ENCODE peak calls at places on chromosomes 1 and 21, in ten cellular contexts. W is IMR-90, E is NB4, K is breast epithelium, L is K562, N is A549, M is Peyer's patch, O is sigmoid colon, T is right lobe of liver, R is suprapubic skin. Z is an unnamed sample.

GRCh38 chr1:53377438-53377841 is 49.6 kb upstream of the LRP8 start:
- DNase-seq in W (no peak), E (no peak), K (no peak), L (no peak), N (no peak), M (peak), O (no peak), T (no peak), R (peak), Z (no peak)

GRCh38 chr1:94245747-94246438 is 8.5 kb upstream of the ARHGAP29 start:
- DNase-seq in W (peak), E (no peak), K (no peak), L (no peak), N (no peak), M (no peak), O (no peak), T (no peak), R (no peak), Z (no peak)

GRCh38 chr1:16088351-16088911 is 15.0 kb upstream of the FAM131C start:
- DNase-seq in W (no peak), E (no peak), K (no peak), L (no peak), N (no peak), M (no peak), O (no peak), T (no peak), R (no peak), Z (no peak)

GRCh38 chr1:9293512-9294439 is 1.1 kb downstream of the SPSB1 start:
- DNase-seq in W (peak), E (peak), K (no peak), L (peak), N (peak), M (peak), O (no peak), T (no peak), R (no peak), Z (peak)

GRCh38 chr1:179774033-179774432 is 30.9 kb downstream of the FAM163A start:
- DNase-seq in W (no peak), E (no peak), K (no peak), L (no peak), N (no peak), M (no peak), O (no peak), T (no peak), R (no peak), Z (no peak)

GRCh38 chr1:9400425-9401079 is 107.9 kb downstream of the SPSB1 start:
- DNase-seq in W (peak), E (peak), K (no peak), L (no peak), N (peak), M (no peak), O (no peak), T (no peak), R (no peak), Z (no peak)

GRCh38 chr1:36693652-36694051 is 210.9 kb upstream of the CSF3R start:
- DNase-seq in W (no peak), E (no peak), K (no peak), L (no peak), N (no peak), M (no peak), O (no peak), T (no peak), R (no peak), Z (no peak)

GRCh38 chr21:28235169-28235892 is 757.3 kb downstream of the LTN1 start:
- DNase-seq in W (no peak), E (peak), K (no peak), L (no peak), N (no peak), M (no peak), O (peak), T (no peak), R (no peak), Z (peak)

GRCh38 chr1:180778782-180779398 is 133.8 kb upstream of the KIAA1614 start:
- DNase-seq in W (no peak), E (no peak), K (no peak), L (peak), N (peak), M (peak), O (no peak), T (no peak), R (no peak), Z (peak)
- TF ChIP-seq CTCF in W (peak), E (peak), K (no peak), L (peak), N (peak), M (peak), O (no peak), T (peak), R (no peak), Z (peak)

DNA sequence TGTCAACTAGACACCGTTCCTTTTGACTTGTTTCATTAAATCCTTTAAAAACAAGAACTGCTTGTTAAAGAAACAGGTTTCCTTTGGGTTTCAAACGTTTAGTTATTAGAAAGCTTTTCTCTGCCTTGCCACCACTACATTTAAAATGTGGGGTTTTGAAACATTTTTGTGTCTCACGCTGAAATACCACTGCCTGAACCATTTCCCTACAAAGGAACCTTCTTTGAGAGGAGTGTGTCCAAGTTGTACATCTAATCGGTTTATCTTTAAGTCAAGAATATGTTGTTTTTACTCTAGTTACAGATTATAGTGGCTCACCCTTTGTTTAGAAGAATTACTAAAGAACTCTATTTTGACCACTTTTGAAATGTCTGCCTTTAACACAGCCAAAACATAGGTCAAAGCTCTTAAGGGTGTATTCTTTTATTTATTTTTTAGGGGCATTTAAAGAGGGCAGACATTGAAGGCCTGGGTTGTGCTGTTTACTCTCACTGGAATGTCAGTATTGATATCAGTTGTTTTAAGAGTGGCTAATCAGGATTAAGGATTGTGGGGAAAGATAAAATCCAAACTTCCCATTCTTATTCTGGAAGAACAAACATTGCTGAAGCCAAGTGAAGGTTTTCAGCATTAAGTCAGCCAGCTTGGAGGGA is 143.4 kb downstream of the GALNT2 start:
- DNase-seq in W (peak), E (no peak), K (no peak), L (no peak), N (no peak), M (no peak), O (no peak), T (no peak), R (no peak), Z (no peak)
- H3K4me3 ChIP-seq in W (no peak), E (no peak), K (no peak), L (no peak), N (no peak), M (no peak), O (no peak), T (no peak), R (no peak), Z (no peak)

DNA sequence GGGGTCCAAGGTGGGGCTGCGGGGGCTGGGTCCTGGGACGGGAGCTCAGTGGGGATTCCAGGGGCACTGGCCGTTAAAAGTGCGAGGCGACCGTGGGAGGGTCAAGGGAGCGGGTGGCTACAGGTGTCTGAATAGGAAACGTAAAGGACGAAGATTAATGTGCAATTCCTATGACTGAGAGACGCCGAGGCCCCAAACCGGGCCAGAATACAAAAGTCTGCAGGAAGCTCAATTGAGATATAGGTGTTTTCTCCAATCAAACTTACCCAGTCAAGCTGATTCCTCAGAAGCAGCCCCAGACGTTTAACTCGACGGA is at the start of gene PAFAH2:
- DNase-seq in W (no peak), E (no peak), K (no peak), L (peak), N (no peak), M (no peak), O (no peak), T (peak), R (peak), Z (no peak)
- TF ChIP-seq POLR2A in W (no peak), E (peak), K (no peak), L (no peak), N (peak), M (peak), O (no peak), T (no peak), R (peak), Z (peak)

DNA sequence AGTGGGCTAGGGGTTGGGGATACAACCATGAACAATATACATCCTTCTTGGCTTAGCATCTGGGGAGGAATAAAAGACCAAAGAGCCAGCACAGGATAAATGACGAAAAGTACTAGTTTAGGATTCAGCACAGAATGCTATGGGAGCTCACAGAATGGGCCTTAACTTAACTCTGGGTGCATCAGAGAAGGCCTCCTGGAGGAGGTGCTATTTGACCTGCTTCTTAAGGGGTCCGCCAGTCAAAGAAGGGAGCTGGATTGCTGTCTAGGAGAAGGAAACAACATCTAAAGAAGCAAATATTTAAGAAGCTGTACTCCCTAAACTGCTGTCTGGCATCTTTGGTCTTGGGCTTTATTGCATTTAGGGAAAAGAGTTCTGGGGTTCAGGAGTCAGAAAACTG is 175.8 kb upstream of the PLXNA2 start:
- DNase-seq in W (no peak), E (no peak), K (no peak), L (no peak), N (no peak), M (no peak), O (no peak), T (no peak), R (no peak), Z (no peak)
- TF ChIP-seq CTCF in W (no peak), E (no peak), K (no peak), L (no peak), N (no peak), M (no peak), O (no peak), T (no peak), R (no peak), Z (no peak)

Z was measured in body of pancreas.